ENCODE peak calls at places on chromosomes 1 and 21, in six cellular contexts. One of them, this sample, is unnamed.

GRCh38 chr1:239394107-239394506 is 7.7 kb downstream of the CHRM3 start:
- DNase-seq in nucleus accumbens: no peak
- DNase-seq in NT2/D1: no peak
- DNase-seq in substantia nigra: no peak
- DNase-seq in WTC11: no peak
- DNase-seq in germinal center: no peak
- DNase-seq in this sample: no peak

GRCh38 chr1:94646151-94646643 is 104.6 kb upstream of the F3 start:
- DNase-seq in WTC11: no peak
- DNase-seq in germinal center: no peak
- DNase-seq in substantia nigra: no peak
- DNase-seq in nucleus accumbens: no peak
- DNase-seq in NT2/D1: no peak
- DNase-seq in this sample: peak

GRCh38 chr1:43953361-43953760 is 6.6 kb downstream of the IPO13 start:
- DNase-seq in WTC11: no peak
- DNase-seq in substantia nigra: no peak
- DNase-seq in germinal center: no peak
- DNase-seq in nucleus accumbens: no peak
- DNase-seq in NT2/D1: no peak
- DNase-seq in this sample: no peak

GRCh38 chr21:46063734-46064680 is 33.9 kb upstream of the COL6A2 start:
- DNase-seq in nucleus accumbens: no peak
- DNase-seq in germinal center: no peak
- DNase-seq in substantia nigra: no peak
- DNase-seq in NT2/D1: no peak
- DNase-seq in WTC11: no peak
- DNase-seq in this sample: no peak

GRCh38 chr1:151197863-151198253 is 494 bp upstream of the PIP5K1A start:
- DNase-seq in germinal center: no peak
- DNase-seq in WTC11: no peak
- DNase-seq in NT2/D1: no peak
- DNase-seq in nucleus accumbens: no peak
- DNase-seq in substantia nigra: no peak
- DNase-seq in this sample: no peak

GRCh38 chr1:214271174-214271858 is 9.6 kb upstream of the SMYD2 start:
- DNase-seq in nucleus accumbens: no peak
- DNase-seq in NT2/D1: no peak
- DNase-seq in substantia nigra: no peak
- DNase-seq in germinal center: no peak
- DNase-seq in WTC11: peak
- DNase-seq in this sample: no peak

GRCh38 chr1:231841616-231842344 is 215.2 kb downstream of the DISC1 start:
- DNase-seq in WTC11: no peak
- DNase-seq in germinal center: no peak
- DNase-seq in NT2/D1: no peak
- DNase-seq in substantia nigra: no peak
- DNase-seq in nucleus accumbens: no peak
- DNase-seq in this sample: peak

GRCh38 chr21:43847301-43847700 is 17.7 kb upstream of the AGPAT3 start:
- DNase-seq in germinal center: no peak
- DNase-seq in nucleus accumbens: no peak
- DNase-seq in NT2/D1: no peak
- DNase-seq in WTC11: no peak
- DNase-seq in substantia nigra: no peak
- DNase-seq in this sample: no peak

GRCh38 chr1:218748071-218748470 is 402.9 kb downstream of the TGFB2 start:
- DNase-seq in NT2/D1: no peak
- DNase-seq in germinal center: no peak
- DNase-seq in nucleus accumbens: no peak
- DNase-seq in substantia nigra: no peak
- DNase-seq in WTC11: no peak
- DNase-seq in this sample: no peak

GRCh38 chr1:107140703-107141490 is at the start of gene NTNG1:
- DNase-seq in nucleus accumbens: no peak
- DNase-seq in germinal center: peak
- DNase-seq in NT2/D1: peak
- DNase-seq in WTC11: peak
- DNase-seq in substantia nigra: peak
- DNase-seq in this sample: no peak

GRCh38 chr1:90502696-90503095 is 214.4 kb downstream of the BARHL2 start:
- DNase-seq in NT2/D1: peak
- DNase-seq in substantia nigra: no peak
- DNase-seq in germinal center: no peak
- DNase-seq in nucleus accumbens: no peak
- DNase-seq in WTC11: no peak
- DNase-seq in this sample: no peak

GRCh38 chr21:25573409-25574206 is 33.7 kb downstream of the MRPL39 start:
- DNase-seq in nucleus accumbens: no peak
- DNase-seq in substantia nigra: no peak
- DNase-seq in NT2/D1: no peak
- DNase-seq in germinal center: no peak
- DNase-seq in WTC11: no peak
- DNase-seq in this sample: peak

GRCh38 chr1:173084292-173084691 is 33.6 kb upstream of the TNFSF18 start:
- DNase-seq in germinal center: no peak
- DNase-seq in NT2/D1: no peak
- DNase-seq in nucleus accumbens: no peak
- DNase-seq in WTC11: no peak
- DNase-seq in substantia nigra: no peak
- DNase-seq in this sample: no peak

GRCh38 chr1:45328680-45329079 is 2.0 kb downstream of the HPDL start:
- DNase-seq in nucleus accumbens: no peak
- DNase-seq in germinal center: no peak
- DNase-seq in substantia nigra: no peak
- DNase-seq in WTC11: no peak
- DNase-seq in NT2/D1: no peak
- DNase-seq in this sample: no peak

GRCh38 chr1:193525917-193526710 is 339.7 kb upstream of the B3GALT2 start:
- DNase-seq in WTC11: no peak
- DNase-seq in germinal center: no peak
- DNase-seq in nucleus accumbens: no peak
- DNase-seq in substantia nigra: no peak
- DNase-seq in NT2/D1: no peak
- DNase-seq in this sample: no peak

GRCh38 chr21:25742900-25743299 is 8.1 kb downstream of the GABPA start:
- DNase-seq in WTC11: no peak
- DNase-seq in nucleus accumbens: no peak
- DNase-seq in germinal center: no peak
- DNase-seq in substantia nigra: no peak
- DNase-seq in NT2/D1: no peak
- DNase-seq in this sample: no peak

GRCh38 chr1:81714636-81715035 is 86.1 kb upstream of the ADGRL2 start:
- DNase-seq in WTC11: no peak
- DNase-seq in nucleus accumbens: no peak
- DNase-seq in substantia nigra: no peak
- DNase-seq in NT2/D1: no peak
- DNase-seq in germinal center: no peak
- DNase-seq in this sample: no peak

GRCh38 chr1:27522148-27522859 is 32.3 kb upstream of the WASF2 start:
- DNase-seq in nucleus accumbens: no peak
- DNase-seq in substantia nigra: peak
- DNase-seq in NT2/D1: no peak
- DNase-seq in WTC11: no peak
- DNase-seq in germinal center: no peak
- DNase-seq in this sample: no peak

GRCh38 chr1:22139817-22140216 is 3.1 kb downstream of the WNT4 start:
- DNase-seq in WTC11: no peak
- DNase-seq in substantia nigra: no peak
- DNase-seq in germinal center: no peak
- DNase-seq in nucleus accumbens: no peak
- DNase-seq in NT2/D1: no peak
- DNase-seq in this sample: no peak

GRCh38 chr1:59699227-59699847 is 115.4 kb upstream of the HOOK1 start:
- DNase-seq in WTC11: no peak
- DNase-seq in NT2/D1: peak
- DNase-seq in nucleus accumbens: no peak
- DNase-seq in germinal center: peak
- DNase-seq in substantia nigra: no peak
- DNase-seq in this sample: peak

GRCh38 chr1:197786280-197786679 is 11.0 kb upstream of the DENND1B start:
- DNase-seq in substantia nigra: no peak
- DNase-seq in nucleus accumbens: no peak
- DNase-seq in germinal center: no peak
- DNase-seq in NT2/D1: no peak
- DNase-seq in WTC11: no peak
- DNase-seq in this sample: no peak

GRCh38 chr1:75097686-75098085 is 36.5 kb upstream of the LHX8 start:
- DNase-seq in nucleus accumbens: no peak
- DNase-seq in NT2/D1: no peak
- DNase-seq in germinal center: no peak
- DNase-seq in WTC11: no peak
- DNase-seq in substantia nigra: no peak
- DNase-seq in this sample: no peak

GRCh38 chr1:182552527-182552926 is 36.5 kb downstream of the RNASEL start:
- DNase-seq in nucleus accumbens: no peak
- DNase-seq in germinal center: no peak
- DNase-seq in WTC11: no peak
- DNase-seq in NT2/D1: no peak
- DNase-seq in substantia nigra: no peak
- DNase-seq in this sample: no peak

GRCh38 chr1:105678334-105678733 is 1378.1 kb upstream of the PRMT6 start:
- DNase-seq in substantia nigra: no peak
- DNase-seq in germinal center: no peak
- DNase-seq in NT2/D1: no peak
- DNase-seq in nucleus accumbens: no peak
- DNase-seq in WTC11: no peak
- DNase-seq in this sample: no peak

This sample was measured in brain microvascular endothelial cell.